ENCODE peak calls at places on chromosomes 7 and 10, in six cellular contexts. N, Y, V, Z, G and S are unnamed samples.
A peak's percentile ranks its signal among the peaks of the same experiment; 100 is the strongest.

GRCh38 chr10:115022754-115023153 is 70.4 kb upstream of the ATRNL1 start:
- DNase-seq in N (no peak), Y (no peak), Z (no peak), G (no peak), V (no peak), S (no peak)

GRCh38 chr10:114328876-114329275 is 75.4 kb downstream of the AFAP1L2 start:
- DNase-seq in N (no peak), G (no peak), Y (no peak), V (no peak), Z (peak; percentile 44), S (peak; percentile 58)

GRCh38 chr7:16697507-16698199 is 51.7 kb downstream of the BZW2 start:
- DNase-seq in G (no peak), Y (no peak), Z (peak; percentile 26), V (peak; percentile 62), N (no peak), S (no peak)

GRCh38 chr7:1521454-1521853 is 9.0 kb upstream of the MAFK start:
- DNase-seq in Y (no peak), N (no peak), V (no peak), G (no peak), Z (no peak), S (no peak)

GRCh38 chr7:93890041-93890463 is 501 bp downstream of the TFPI2 start:
- DNase-seq in N (peak; percentile 48), G (no peak), Z (no peak), V (peak; percentile 63), Y (peak; percentile 64), S (no peak)

GRCh38 chr10:126422561-126422960 is 34.3 kb upstream of the ADAM12 start:
- DNase-seq in Z (no peak), V (peak; percentile 10), N (no peak), G (no peak), Y (no peak), S (no peak)

GRCh38 chr10:51073461-51074237 is 638 bp upstream of the PRKG1 start:
- DNase-seq in Y (no peak), N (peak; percentile 59), Z (peak; percentile 53), V (peak; percentile 31), G (no peak), S (peak; percentile 46)

GRCh38 chr10:116988311-116988710 is 16.7 kb downstream of the SHTN1 start:
- DNase-seq in Z (no peak), Y (no peak), G (no peak), N (no peak), V (no peak), S (no peak)

GRCh38 chr7:104230606-104231005 is 22.8 kb upstream of the ORC5 start:
- DNase-seq in V (peak; percentile 59), Z (no peak), N (no peak), G (no peak), Y (no peak), S (no peak)

GRCh38 chr7:78780560-78780959 is 672.9 kb downstream of the MAGI2 start:
- DNase-seq in V (no peak), Z (no peak), N (no peak), G (no peak), Y (no peak), S (no peak)

GRCh38 chr7:114554781-114555537 is 140.3 kb downstream of the FOXP2 start:
- DNase-seq in N (no peak), V (peak; percentile 48), Y (no peak), Z (no peak), G (no peak), S (no peak)

GRCh38 chr7:149490083-149490482 is 7.5 kb downstream of the ZNF746 start:
- DNase-seq in Z (no peak), G (no peak), N (peak; percentile 48), Y (no peak), V (no peak), S (no peak)

GRCh38 chr7:27605689-27606269 is 56.9 kb downstream of the HIBADH start:
- DNase-seq in G (no peak), Y (no peak), N (no peak), Z (no peak), V (peak; percentile 52), S (no peak)

GRCh38 chr7:133753513-133753912 is 373.6 kb upstream of the LRGUK start:
- DNase-seq in G (no peak), N (no peak), Z (no peak), Y (no peak), V (no peak), S (no peak)

GRCh38 chr10:43944742-43945730 is 296.4 kb upstream of the ZNF32 start:
- DNase-seq in V (no peak), Y (peak; percentile 21), G (no peak), N (no peak), Z (no peak), S (peak; percentile 12)

GRCh38 chr10:5983813-5984212 is 6.5 kb upstream of the IL15RA start:
- DNase-seq in N (no peak), Y (no peak), Z (no peak), V (peak; percentile 12), G (no peak), S (no peak)

GRCh38 chr10:62095341-62096071 is 173.1 kb downstream of the RTKN2 start:
- DNase-seq in N (no peak), V (peak; percentile 69), Y (no peak), G (no peak), Z (no peak), S (no peak)

GRCh38 chr7:75969182-75969581 is 25.2 kb downstream of the TMEM120A start:
- DNase-seq in N (peak; percentile 87), Z (no peak), V (no peak), G (no peak), Y (no peak), S (peak; percentile 85)

GRCh38 chr10:489335-489734 is 200.1 kb downstream of the DIP2C start:
- DNase-seq in N (peak; percentile 90), G (no peak), Y (peak; percentile 30), Z (no peak), V (no peak), S (peak; percentile 77)

GRCh38 chr7:2518101-2518500 is 1.5 kb upstream of the LFNG start:
- DNase-seq in Z (no peak), Y (no peak), G (no peak), V (no peak), N (no peak), S (no peak)

GRCh38 chr7:1857487-1858425 is 187.7 kb downstream of the ELFN1 start:
- DNase-seq in Z (no peak), G (no peak), Y (peak; percentile 51), V (no peak), N (peak; percentile 39), S (peak; percentile 12)

GRCh38 chr7:43612599-43613589 is 30.0 kb downstream of the STK17A start:
- DNase-seq in Y (no peak), Z (peak; percentile 6), G (no peak), N (no peak), V (peak; percentile 61), S (peak; percentile 12)

GRCh38 chr7:6423942-6424701 is 23.6 kb downstream of the DAGLB start:
- DNase-seq in Z (no peak), N (peak; percentile 93), V (no peak), G (no peak), Y (peak; percentile 74), S (peak; percentile 52)

GRCh38 chr10:132705173-132705572 is 80.8 kb downstream of the NKX6-2 start:
- DNase-seq in G (no peak), V (no peak), Y (peak; percentile 55), N (peak; percentile 65), Z (no peak), S (no peak)

GRCh38 chr7:159310457-159311171 is 165.9 kb upstream of the VIPR2 start:
- DNase-seq in Z (no peak), V (no peak), G (no peak), N (no peak), Y (no peak), S (no peak)

GRCh38 chr10:47152861-47153349 is 147.1 kb upstream of the GDF10 start:
- DNase-seq in V (no peak), N (no peak), Y (no peak), G (no peak), Z (no peak), S (no peak)

GRCh38 chr10:101920497-101920896 is 76.9 kb upstream of the KCNIP2 start:
- DNase-seq in Z (no peak), V (no peak), N (no peak), G (no peak), Y (no peak), S (no peak)

GRCh38 chr7:768881-769504 is 41.9 kb upstream of the PRKAR1B start:
- DNase-seq in N (peak; percentile 76), V (no peak), G (no peak), Y (no peak), Z (peak; percentile 44), S (peak; percentile 44)

GRCh38 chr7:29177963-29178612 is 16.5 kb upstream of the CHN2 start:
- DNase-seq in G (no peak), N (no peak), Y (peak; percentile 74), Z (peak; percentile 70), V (no peak), S (peak; percentile 56)

GRCh38 chr7:111090834-111091233 is at the start of gene LRRN3:
- DNase-seq in G (no peak), N (peak; percentile 58), V (peak; percentile 61), Y (no peak), Z (peak; percentile 92), S (peak; percentile 77)

GRCh38 chr7:101218236-101219130 is 518 bp downstream of the ZNHIT1 start:
- DNase-seq in V (peak; percentile 7), N (no peak), Y (no peak), G (no peak), Z (no peak), S (no peak)

GRCh38 chr7:26278769-26279168 is 12.9 kb upstream of the SNX10 start:
- DNase-seq in G (no peak), Z (peak; percentile 1), V (no peak), Y (no peak), N (no peak), S (peak; percentile 33)

GRCh38 chr10:107577226-107577625 is 412.7 kb upstream of the SORCS1 start:
- DNase-seq in V (no peak), G (no peak), Y (no peak), Z (no peak), N (no peak), S (no peak)

GRCh38 chr7:66946545-66946944 is 25.5 kb downstream of the TMEM248 start:
- DNase-seq in N (no peak), V (no peak), Y (no peak), G (no peak), Z (no peak), S (no peak)
- H3K27ac ChIP-seq in N (no peak overlapping the region), V (no peak overlapping the region), Y (no peak overlapping the region), G (no peak overlapping the region), Z (no peak overlapping the region), S (no peak overlapping the region)

GRCh38 chr10:70106958-70107791 is 25.4 kb downstream of the AIFM2 start:
- DNase-seq in N (no peak), V (no peak), G (no peak), Y (no peak), Z (no peak), S (no peak)
- H3K27ac ChIP-seq in N (no peak overlapping the region), V (no peak overlapping the region), G (no peak overlapping the region), Y (no peak overlapping the region), Z (no peak overlapping the region), S (no peak overlapping the region)

DNA sequence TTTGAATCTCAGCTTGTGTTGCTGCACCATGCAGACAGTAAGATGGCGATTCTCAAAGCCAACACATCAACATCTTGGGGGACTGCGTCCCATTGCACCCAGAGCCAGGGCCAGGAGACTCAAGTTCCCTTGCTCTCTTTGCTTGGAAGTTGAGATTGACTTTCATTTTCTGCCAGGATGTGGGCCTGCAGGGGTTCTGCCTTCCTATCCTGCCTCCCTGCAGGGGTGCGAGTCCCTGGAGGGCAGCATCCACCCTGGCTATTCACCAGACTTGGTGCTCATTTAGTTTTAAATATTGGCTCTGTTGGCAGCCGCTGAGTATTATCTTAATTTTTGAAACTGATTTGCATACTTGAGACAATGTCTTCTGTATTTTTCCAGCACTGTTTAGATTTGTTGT is 451.5 kb downstream of the GLRX3 start:
- DNase-seq in N (no peak), V (no peak), Z (no peak), G (no peak), Y (no peak), S (no peak)
- H3K27ac ChIP-seq in N (no peak overlapping the region), V (no peak overlapping the region), Z (no peak overlapping the region), G (no peak overlapping the region), Y (no peak overlapping the region), S (no peak overlapping the region)

GRCh38 chr7:35717013-35717412 is 22.1 kb upstream of the HERPUD2 start:
- DNase-seq in V (no peak), N (no peak), Y (no peak), G (no peak), Z (no peak), S (no peak)
- H3K27ac ChIP-seq in V (peak overlapping the region; percentile 47), N (peak overlapping the region; percentile 82), Y (peak overlapping the region; percentile 48), G (peak overlapping the region; percentile 92), Z (peak overlapping the region; percentile 93), S (no peak overlapping the region)